ENCODE peak calls at places on chromosomes 1 and 21, in nine cellular contexts. X, L, J, E, V, G, I, Z and S are unnamed samples.

GRCh38 chr1:199009447-199009846 is 370.6 kb downstream of the PTPRC start:
- DNase-seq in E (no peak), I (no peak), G (no peak), J (no peak), L (no peak), X (no peak), Z (no peak), V (no peak), S (no peak)

GRCh38 chr1:32702599-32703478 is at the start of gene SYNC:
- DNase-seq in I (peak), E (no peak), V (no peak), J (peak), L (peak), G (peak), X (peak), Z (peak), S (peak)

GRCh38 chr1:3170566-3171453 is 101.8 kb downstream of the PRDM16 start:
- DNase-seq in X (no peak), I (peak), L (peak), Z (peak), E (no peak), G (peak), V (peak), J (peak), S (peak)

GRCh38 chr1:174021611-174022079 is 512 bp downstream of the RC3H1 start:
- DNase-seq in I (peak), J (peak), Z (peak), E (peak), L (peak), X (no peak), V (no peak), G (peak), S (peak)

GRCh38 chr1:36251794-36252481 is 27.7 kb downstream of the THRAP3 start:
- DNase-seq in V (no peak), X (no peak), I (no peak), Z (no peak), G (no peak), J (no peak), E (no peak), L (no peak), S (no peak)

GRCh38 chr1:46043491-46044017 is 88.9 kb downstream of the PIK3R3 start:
- DNase-seq in E (peak), I (no peak), J (no peak), G (no peak), X (no peak), L (no peak), V (no peak), Z (peak), S (no peak)

GRCh38 chr1:11342677-11343076 is 69.7 kb downstream of the UBIAD1 start:
- DNase-seq in J (no peak), L (no peak), G (no peak), Z (no peak), E (no peak), X (no peak), V (no peak), I (no peak), S (no peak)

GRCh38 chr1:163401211-163401610 is 79.5 kb downstream of the NUF2 start:
- DNase-seq in I (no peak), G (no peak), E (no peak), V (no peak), X (no peak), Z (no peak), J (no peak), L (no peak), S (no peak)

GRCh38 chr1:38826886-38827285 is 32.7 kb downstream of the RRAGC start:
- DNase-seq in I (no peak), V (no peak), L (no peak), G (no peak), E (no peak), J (no peak), X (no peak), Z (no peak), S (no peak)
- TF ChIP-seq CTCF in I (no peak), V (no peak), L (no peak), G (no peak), E (no peak), J (no peak), X (no peak), Z (no peak), S (no peak)

GRCh38 chr1:160621633-160622413 is 25.0 kb downstream of the SLAMF1 start:
- DNase-seq in X (no peak), V (no peak), L (no peak), E (no peak), Z (no peak), G (no peak), I (no peak), J (no peak), S (no peak)

GRCh38 chr1:160620942-160621632 is 25.8 kb downstream of the SLAMF1 start:
- DNase-seq in J (no peak), G (no peak), V (no peak), Z (no peak), X (no peak), I (no peak), E (no peak), L (no peak), S (no peak)

GRCh38 chr1:160618327-160618726 is 28.5 kb downstream of the SLAMF1 start:
- DNase-seq in L (no peak), X (no peak), J (no peak), I (no peak), G (no peak), Z (no peak), E (no peak), V (no peak), S (no peak)

GRCh38 chr1:160619742-160620277 is 27.0 kb downstream of the SLAMF1 start:
- DNase-seq in I (no peak), V (no peak), J (no peak), Z (no peak), G (no peak), X (no peak), E (no peak), L (no peak), S (no peak)

GRCh38 chr1:160618763-160619274 is 28.0 kb downstream of the SLAMF1 start:
- DNase-seq in X (peak), L (no peak), V (no peak), J (no peak), E (no peak), I (no peak), G (no peak), Z (no peak), S (no peak)
- TF ChIP-seq CTCF in X (peak), L (peak), V (no peak), J (no peak), E (peak), I (peak), G (peak), Z (peak), S (peak)

DNA sequence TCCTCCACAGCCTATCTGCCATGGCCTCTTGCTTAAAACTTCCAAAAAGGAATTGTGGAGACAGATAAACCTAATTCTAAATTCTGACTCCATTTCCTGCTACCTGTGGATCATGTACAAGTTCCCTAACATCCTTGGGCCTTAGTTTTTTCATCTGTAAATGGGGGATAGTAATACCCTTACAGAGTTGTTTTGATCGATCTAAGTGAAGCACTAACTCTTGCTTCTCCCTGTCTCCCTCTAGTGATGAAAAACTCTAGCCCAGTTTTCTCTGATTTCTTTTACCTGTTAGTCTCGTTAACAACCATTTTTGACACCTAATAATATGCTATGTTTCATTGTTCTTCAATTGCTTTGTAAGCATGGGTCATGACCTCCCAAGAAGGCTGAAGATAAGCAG is 65.9 kb downstream of the TM2D1 start:
- DNase-seq in L (no peak), J (no peak), G (no peak), Z (no peak), V (no peak), I (no peak), E (no peak), X (no peak), S (no peak)
- TF ChIP-seq CTCF in L (peak), J (no peak), G (no peak), Z (no peak), V (no peak), I (peak), E (peak), X (peak), S (peak)

DNA sequence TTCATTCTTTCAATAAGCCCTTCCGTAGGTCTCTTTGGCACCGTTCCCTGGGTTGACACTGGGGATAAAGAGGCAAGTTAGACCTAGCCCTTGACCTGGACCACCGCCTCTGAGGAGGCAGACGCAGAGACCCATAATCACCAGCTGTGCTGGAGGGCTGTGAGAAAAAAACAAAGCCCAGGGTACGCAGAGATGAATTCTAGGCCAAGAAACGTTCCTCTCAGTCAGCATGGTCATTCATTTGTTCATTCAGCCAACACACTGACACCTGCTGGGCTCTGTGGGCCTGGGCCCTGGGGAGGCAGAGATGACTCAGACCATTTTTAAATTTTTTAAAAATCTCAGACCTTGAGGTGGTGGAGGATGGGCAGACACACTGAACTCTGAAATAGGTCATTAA is 26.3 kb upstream of the TRABD2B start:
- DNase-seq in G (no peak), L (no peak), I (no peak), J (no peak), X (no peak), Z (no peak), E (peak), V (no peak), S (no peak)
- TF ChIP-seq CTCF in G (no peak), L (no peak), I (no peak), J (no peak), X (no peak), Z (no peak), E (no peak), V (peak), S (no peak)

DNA sequence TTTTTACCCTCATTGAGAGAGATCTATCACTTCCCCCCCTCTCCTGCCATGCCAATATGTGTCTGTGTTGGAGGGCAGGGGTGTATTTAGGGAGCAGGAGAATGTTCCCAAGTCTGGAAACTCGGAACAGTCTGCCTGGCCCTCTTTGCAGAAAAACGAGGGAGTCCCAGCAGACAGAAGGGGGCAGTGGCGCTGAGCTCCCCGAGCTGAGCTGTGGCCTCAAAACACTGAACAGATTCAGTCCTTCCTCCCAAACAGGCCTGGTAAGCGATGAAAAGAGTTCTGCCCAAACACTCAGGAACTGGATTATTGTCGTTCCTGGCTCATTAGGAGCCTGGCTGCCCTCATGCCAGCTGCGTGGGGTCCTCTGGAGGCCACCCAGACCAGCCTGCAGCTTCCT is 981 bp downstream of the CLDN14 start:
- DNase-seq in E (peak), Z (no peak), V (no peak), X (peak), G (no peak), L (no peak), I (peak), J (no peak), S (no peak)
- TF ChIP-seq CTCF in E (peak), Z (no peak), V (peak), X (peak), G (no peak), L (peak), I (peak), J (no peak), S (no peak)

DNA sequence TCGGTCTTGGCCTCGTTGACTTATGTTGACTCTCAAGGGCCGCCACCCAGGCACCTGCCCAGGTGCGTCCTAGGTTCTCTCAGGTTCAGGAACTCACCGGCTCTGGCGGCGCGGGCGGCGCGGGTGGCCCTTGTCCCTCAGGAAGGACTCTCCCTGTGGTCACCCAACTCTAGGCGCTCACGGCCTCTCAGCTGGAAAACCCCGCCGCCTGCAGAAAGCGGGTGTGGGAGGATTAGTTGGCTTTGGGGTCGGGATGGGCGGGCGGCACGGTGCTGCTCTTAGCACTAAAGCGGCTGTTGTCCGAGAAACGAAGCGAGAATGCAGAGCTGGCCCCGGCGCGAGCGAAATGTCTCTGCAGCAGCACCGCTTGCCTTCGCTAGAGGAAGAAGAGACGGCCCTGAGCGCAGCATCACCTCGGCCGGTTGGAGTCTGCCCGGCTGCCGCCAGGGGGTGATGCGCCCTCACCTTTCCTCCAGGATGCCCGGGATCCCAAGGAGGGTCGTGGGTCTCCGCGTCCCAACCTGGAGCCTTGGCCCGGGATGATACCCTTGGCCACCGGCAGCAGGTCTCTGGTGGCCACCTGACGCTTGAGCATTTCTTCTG is 8.1 kb upstream of the TADA1 start:
- DNase-seq in G (peak), E (peak), J (peak), V (no peak), Z (peak), I (peak), X (peak), L (peak), S (peak)
- TF ChIP-seq CTCF in G (peak), E (peak), J (peak), V (peak), Z (peak), I (peak), X (peak), L (peak), S (peak)

GRCh38 chr1:67773462-67773861 is 59.8 kb downstream of the GNG12 start:
- DNase-seq in V (no peak), J (no peak), X (no peak), I (no peak), Z (no peak), L (no peak), G (no peak), E (no peak), S (no peak)

GRCh38 chr1:67771776-67772175 is 61.5 kb downstream of the GNG12 start:
- DNase-seq in I (peak), L (no peak), G (no peak), V (no peak), X (no peak), E (no peak), Z (no peak), J (no peak), S (no peak)

GRCh38 chr1:67769633-67770256 is 63.5 kb downstream of the GNG12 start:
- DNase-seq in V (no peak), I (no peak), E (no peak), X (no peak), G (no peak), J (no peak), Z (no peak), L (no peak), S (no peak)

GRCh38 chr1:67768480-67768879 is 64.8 kb downstream of the GNG12 start:
- DNase-seq in E (no peak), J (no peak), X (no peak), L (no peak), I (no peak), G (no peak), V (no peak), Z (no peak), S (no peak)

DNA sequence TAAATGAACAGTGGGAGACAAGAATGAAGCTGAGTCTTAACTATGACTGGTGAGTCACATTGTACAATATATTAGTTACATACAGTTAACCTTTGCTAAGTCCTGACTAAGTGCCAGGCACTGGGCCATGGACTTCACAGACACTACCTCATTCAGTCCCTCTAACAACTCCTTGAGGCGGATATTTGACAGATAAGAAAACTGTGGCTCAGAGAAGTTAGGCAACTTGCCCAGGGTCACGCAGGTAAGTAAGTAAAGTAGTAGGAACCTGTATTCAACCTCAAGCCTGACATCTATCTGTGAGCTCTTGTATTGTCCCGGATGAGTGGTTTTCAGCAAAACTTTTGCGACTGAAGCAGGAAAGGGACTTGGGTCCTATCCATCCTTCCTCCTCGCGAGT is 62.1 kb downstream of the GNG12 start:
- DNase-seq in E (no peak), I (peak), J (no peak), G (peak), Z (no peak), V (no peak), X (no peak), L (peak), S (peak)
- TF ChIP-seq CTCF in E (peak), I (peak), J (no peak), G (peak), Z (peak), V (no peak), X (peak), L (peak), S (peak)

DNA sequence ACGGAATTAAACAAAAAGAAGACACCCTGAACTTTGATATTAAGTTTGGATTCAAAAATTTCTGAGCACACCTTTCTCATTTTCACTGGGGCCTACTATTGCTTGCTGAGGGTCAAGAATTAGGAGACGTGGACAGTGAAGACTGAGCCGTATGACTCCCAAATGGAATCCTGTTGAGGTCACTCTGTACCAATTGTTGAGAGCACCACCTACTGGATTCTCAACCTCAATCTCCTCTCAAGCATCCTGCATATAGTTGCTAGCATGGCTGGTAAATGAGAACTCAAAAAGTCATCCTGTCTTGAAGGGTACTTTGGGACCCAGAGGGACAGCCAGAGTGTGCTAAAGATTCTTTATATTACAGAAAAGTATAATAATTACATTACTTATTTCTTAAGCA is 20.2 kb upstream of the MTR start:
- DNase-seq in J (no peak), G (no peak), Z (no peak), L (no peak), X (no peak), I (peak), E (no peak), V (no peak), S (no peak)
- TF ChIP-seq CTCF in J (peak), G (no peak), Z (no peak), L (peak), X (peak), I (peak), E (peak), V (peak), S (no peak)

GRCh38 chr1:145997156-145998023 is 1.0 kb upstream of the TXNIP start:
- DNase-seq in J (peak), G (peak), V (no peak), E (no peak), L (no peak), Z (peak), I (no peak), X (no peak), S (no peak)
- TF ChIP-seq CTCF in J (no peak), G (peak), V (peak), E (no peak), L (no peak), Z (no peak), I (no peak), X (no peak), S (no peak)

DNA sequence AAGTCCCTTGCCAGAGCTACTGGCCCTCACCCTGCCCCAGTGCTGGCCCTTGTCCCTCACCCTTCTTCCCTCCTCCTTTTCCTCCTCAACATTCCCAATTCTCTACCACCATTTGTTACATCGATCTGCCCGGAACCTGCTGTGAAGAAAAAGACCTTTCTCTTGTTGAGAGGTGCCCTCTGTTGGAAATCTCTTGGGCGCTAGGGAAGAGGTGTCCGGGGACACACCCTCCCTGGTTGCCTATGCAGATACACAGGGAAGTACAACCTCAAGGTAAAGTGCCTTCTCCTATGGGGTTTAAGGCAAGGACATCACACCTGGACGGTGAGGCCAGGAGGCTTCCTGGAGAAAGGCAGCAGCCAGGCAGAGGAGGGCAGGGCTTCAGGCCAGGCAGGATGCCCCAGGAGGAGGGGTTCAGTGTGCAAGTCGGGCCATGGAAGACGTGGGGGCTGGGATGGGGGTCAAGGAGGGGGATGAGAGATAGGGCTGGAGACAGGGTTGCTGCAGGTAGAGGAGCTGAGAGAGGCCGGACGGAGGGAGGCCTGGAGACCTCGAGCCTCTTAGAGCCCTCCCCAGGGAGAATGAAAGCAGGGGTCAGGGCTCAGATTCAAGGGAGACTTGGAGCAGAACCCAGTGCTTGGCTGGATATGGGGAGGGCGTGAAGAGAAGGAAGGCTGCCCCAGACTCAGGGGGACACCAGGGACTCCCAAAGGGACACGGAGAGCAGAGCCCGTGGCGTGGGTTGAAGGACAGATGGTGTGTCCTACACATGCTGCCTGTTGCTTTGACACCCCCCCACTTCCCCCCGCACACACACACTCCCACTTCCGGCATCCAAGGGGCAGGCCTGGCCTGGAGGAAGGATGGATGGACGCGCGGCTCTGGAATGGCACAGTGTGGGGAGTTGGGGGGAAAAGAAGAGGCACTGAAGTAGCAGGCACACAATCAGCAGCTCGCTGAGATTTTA is 44.5 kb downstream of the RIPK4 start:
- DNase-seq in X (no peak), J (no peak), I (no peak), G (no peak), L (no peak), E (no peak), V (no peak), Z (no peak), S (no peak)
- TF ChIP-seq CTCF in X (no peak), J (no peak), I (no peak), G (no peak), L (no peak), E (no peak), V (no peak), Z (no peak), S (no peak)